ENCODE peak calls at places on chromosomes 12 and 14, in five cellular contexts. P is suprapubic skin, O is IMR-90, A is HCT116, Y is ovary. T is an unnamed sample.

GRCh38 chr14:72961579-72962335 is 35.5 kb downstream of the DCAF4 start:
- DNase-seq in Y (no peak), O (peak), A (peak), P (no peak), T (peak)

GRCh38 chr14:51328089-51328941 is 88.3 kb downstream of the TMX1 start:
- DNase-seq in Y (no peak), P (no peak), O (peak), A (no peak), T (no peak)

GRCh38 chr12:47276253-47277070 is 196.7 kb upstream of the AMIGO2 start:
- DNase-seq in A (no peak), Y (no peak), O (peak), P (no peak), T (no peak)

GRCh38 chr12:31519525-31519924 is 71.4 kb downstream of the DENND5B start:
- DNase-seq in A (no peak), Y (no peak), O (no peak), P (no peak), T (no peak)

GRCh38 chr12:93094988-93095737 is 166.1 kb upstream of the EEA1 start:
- DNase-seq in Y (no peak), O (no peak), P (no peak), A (no peak), T (no peak)

GRCh38 chr12:5794156-5794555 is 150.9 kb downstream of the ANO2 start:
- DNase-seq in O (no peak), Y (no peak), A (no peak), P (no peak), T (no peak)

GRCh38 chr12:15534870-15535269 is 212.6 kb downstream of the PTPRO start:
- DNase-seq in Y (no peak), P (no peak), O (peak), A (no peak), T (no peak)

GRCh38 chr14:69337984-69338383 is 60.1 kb downstream of the ERH start:
- DNase-seq in A (no peak), Y (no peak), P (no peak), O (no peak), T (no peak)

GRCh38 chr14:72636094-72636493 is 257.8 kb downstream of the DPF3 start:
- DNase-seq in P (no peak), O (peak), A (no peak), Y (no peak), T (no peak)

GRCh38 chr12:117564885-117565284 is 203.5 kb upstream of the NOS1 start:
- DNase-seq in Y (no peak), A (no peak), O (no peak), P (no peak), T (no peak)

GRCh38 chr12:122100568-122100967 is 22.0 kb downstream of the MLXIP start:
- DNase-seq in P (no peak), A (no peak), O (no peak), Y (no peak), T (no peak)

GRCh38 chr14:100604709-100605108 is 17.5 kb upstream of the BEGAIN start:
- DNase-seq in P (peak), Y (no peak), O (no peak), A (no peak), T (no peak)

GRCh38 chr12:53287741-53288216 is 7.6 kb upstream of the PFDN5 start:
- DNase-seq in P (no peak), A (no peak), Y (peak), O (peak), T (no peak)

GRCh38 chr14:91012050-91012449 is 48.4 kb downstream of the RPS6KA5 start:
- DNase-seq in A (no peak), P (no peak), O (no peak), Y (no peak), T (no peak)

GRCh38 chr12:386651-387050 is 2.5 kb downstream of the KDM5A start:
- DNase-seq in A (no peak), O (peak), Y (no peak), P (no peak), T (no peak)

GRCh38 chr12:19066471-19067001 is 63.0 kb upstream of the PLEKHA5 start:
- DNase-seq in Y (no peak), P (no peak), O (no peak), A (no peak), T (no peak)

GRCh38 chr12:123045678-123046077 is 65.2 kb downstream of the ARL6IP4 start:
- DNase-seq in Y (no peak), O (no peak), P (no peak), A (no peak), T (no peak)

GRCh38 chr12:131917711-131918306 is 11.3 kb upstream of the PUS1 start:
- DNase-seq in A (no peak), P (no peak), O (no peak), Y (no peak), T (no peak)

GRCh38 chr14:90576981-90577660 is 180.3 kb downstream of the CALM1 start:
- DNase-seq in P (no peak), O (no peak), Y (no peak), A (no peak), T (no peak)

DNA sequence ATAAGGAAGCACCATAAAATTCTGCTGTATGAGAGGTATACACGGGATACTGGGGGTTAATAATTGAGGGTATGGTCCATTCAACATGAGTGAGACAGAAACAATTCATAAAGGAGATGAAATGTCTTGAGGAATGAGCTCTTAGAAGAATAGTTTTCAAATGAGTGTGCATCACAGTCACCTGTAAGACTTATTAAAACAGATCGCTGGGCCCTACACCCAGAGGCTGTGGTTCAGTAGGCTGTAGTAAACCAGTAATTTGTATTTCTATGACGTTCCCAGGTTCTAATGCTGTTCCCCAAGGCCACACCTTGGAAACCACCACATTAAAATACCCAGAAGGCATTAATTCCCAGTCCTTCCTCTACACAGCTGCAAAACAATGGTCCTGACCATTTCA is 49.6 kb downstream of the CAND1 start:
- DNase-seq in Y (no peak), A (no peak), P (no peak), O (no peak), T (no peak)
- TF ChIP-seq POLR2A in Y (no peak), A (no peak), P (no peak), O (no peak), T (no peak)

GRCh38 chr12:56634837-56635538 is 4.9 kb upstream of the BAZ2A start:
- DNase-seq in O (peak), A (peak), Y (peak), P (peak), T (peak)
- TF ChIP-seq POLR2A in O (no peak), A (no peak), Y (no peak), P (peak), T (peak)

DNA sequence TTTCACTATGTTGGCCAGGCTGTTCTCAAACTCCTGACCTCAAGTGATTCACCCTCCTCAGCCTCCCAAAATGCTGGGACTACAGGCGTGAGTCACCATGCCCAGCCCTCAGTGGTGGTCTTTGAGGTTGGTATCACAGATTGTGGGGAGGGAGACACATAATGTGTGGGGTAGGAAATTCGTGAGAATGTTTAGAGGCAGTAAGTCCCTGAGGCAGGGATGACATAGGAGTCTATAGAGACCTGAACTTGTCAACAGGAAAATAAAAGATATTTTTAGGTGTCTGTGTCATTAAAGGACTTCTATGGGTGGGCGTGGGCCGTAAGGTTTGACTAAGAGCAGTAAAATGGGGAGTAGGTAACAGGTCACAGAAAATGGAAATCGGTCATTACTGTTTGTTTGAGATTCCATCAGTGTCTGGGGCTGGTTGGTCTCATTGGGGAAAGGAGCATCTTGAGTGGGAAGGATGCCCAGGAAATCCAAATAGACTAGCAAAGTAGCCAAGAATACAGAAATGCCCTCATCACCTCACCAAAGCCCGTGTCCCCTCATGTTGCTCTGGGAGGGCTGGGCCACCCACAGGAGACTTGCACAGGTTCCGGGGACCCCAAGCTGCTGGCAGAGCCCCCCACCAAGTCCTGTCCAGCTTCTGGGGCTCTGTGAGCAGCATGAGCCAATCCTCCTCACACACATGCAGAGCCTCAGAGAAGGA is 63.6 kb upstream of the BCL2L14 start:
- DNase-seq in A (no peak), P (no peak), O (peak), Y (no peak), T (no peak)
- TF ChIP-seq POLR2A in A (no peak), P (no peak), O (no peak), Y (no peak), T (no peak)

GRCh38 chr14:64772394-64772950 is 68.2 kb downstream of the PLEKHG3 start:
- DNase-seq in O (no peak), P (no peak), A (no peak), Y (no peak), T (no peak)
- TF ChIP-seq POLR2A in O (no peak), P (no peak), A (no peak), Y (no peak), T (no peak)

DNA sequence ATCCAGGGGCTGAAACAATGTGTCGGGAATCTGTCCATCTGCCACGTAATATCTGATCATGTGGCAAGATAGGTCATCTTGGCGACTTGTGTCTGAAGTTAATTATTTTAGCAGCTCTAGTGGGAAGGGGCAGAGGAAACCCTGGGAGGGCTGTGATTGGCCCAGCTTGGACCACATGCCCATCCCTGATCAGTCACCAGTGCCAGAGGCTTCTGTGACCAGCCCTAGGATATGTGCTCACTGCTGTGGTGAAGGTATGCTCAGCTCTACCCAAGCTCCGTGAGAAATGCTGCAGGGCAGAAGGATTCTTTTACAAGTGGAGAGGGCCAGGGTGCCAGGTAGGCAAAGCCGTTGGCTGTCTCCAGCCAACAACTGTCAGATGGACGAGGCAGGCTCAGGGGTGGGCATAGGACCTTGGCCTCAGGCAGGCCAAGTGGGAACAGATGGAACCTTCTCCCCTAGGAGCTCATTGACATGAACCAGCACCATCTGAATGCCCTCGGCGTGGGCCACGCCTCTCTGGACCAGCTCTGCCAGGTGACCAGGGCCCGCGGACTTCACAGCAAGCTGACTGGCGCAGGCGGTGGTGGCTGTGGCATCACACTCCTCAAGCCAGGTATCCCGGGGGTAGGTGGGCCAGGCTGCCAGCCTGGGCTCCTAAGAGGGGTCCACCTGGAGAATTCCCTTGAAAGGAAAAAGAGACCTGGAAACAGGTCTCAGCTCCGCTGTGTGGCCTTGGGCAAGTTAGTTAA is 21.1 kb downstream of the MVK start:
- DNase-seq in P (no peak), A (no peak), Y (no peak), O (no peak), T (no peak)
- TF ChIP-seq POLR2A in P (no peak), A (no peak), Y (no peak), O (no peak), T (no peak)

GRCh38 chr14:27049611-27050172 is 451.9 kb upstream of the NOVA1 start:
- DNase-seq in Y (no peak), O (no peak), P (no peak), A (no peak), T (no peak)

DNA sequence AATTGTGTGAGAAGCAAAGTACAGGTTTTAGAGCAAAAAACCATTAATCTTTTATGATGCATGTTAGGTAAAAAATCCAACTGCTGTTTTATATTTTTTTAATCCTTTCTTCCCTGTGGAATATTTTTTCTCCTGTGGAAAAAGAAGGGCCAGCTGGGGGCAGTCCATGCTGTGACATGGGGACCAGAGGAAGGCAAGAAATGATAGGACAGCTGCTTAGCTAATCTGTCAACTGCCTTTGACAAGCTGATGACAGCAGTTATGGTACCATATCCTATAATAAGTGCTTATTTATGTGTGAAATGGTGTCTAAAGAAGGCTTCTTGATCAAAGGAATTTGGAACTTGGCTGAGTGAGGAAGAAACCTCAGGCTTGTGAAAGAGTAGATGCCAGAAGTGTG is 452.4 kb upstream of the NOVA1 start:
- DNase-seq in O (no peak), P (no peak), A (no peak), Y (no peak), T (no peak)
- TF ChIP-seq POLR2A in O (no peak), P (no peak), A (no peak), Y (no peak), T (no peak)

GRCh38 chr14:104172349-104172748 is 34.0 kb downstream of the KIF26A start:
- DNase-seq in Y (no peak), O (no peak), A (no peak), P (no peak), T (no peak)
- TF ChIP-seq POLR2A in Y (no peak), O (no peak), A (no peak), P (no peak), T (no peak)

GRCh38 chr12:7439579-7440505 is 4.1 kb downstream of the CD163L1 start:
- DNase-seq in P (no peak), A (no peak), Y (no peak), O (peak), T (no peak)

GRCh38 chr12:7441216-7441615 is 2.7 kb downstream of the CD163L1 start:
- DNase-seq in P (no peak), A (no peak), Y (no peak), O (no peak), T (no peak)

GRCh38 chr12:7444537-7444936 is 584 bp upstream of the CD163L1 start:
- DNase-seq in A (no peak), Y (no peak), O (no peak), P (no peak), T (no peak)

GRCh38 chr12:7448099-7448498 is 4.1 kb upstream of the CD163L1 start:
- DNase-seq in O (no peak), Y (no peak), P (no peak), A (no peak), T (no peak)

DNA sequence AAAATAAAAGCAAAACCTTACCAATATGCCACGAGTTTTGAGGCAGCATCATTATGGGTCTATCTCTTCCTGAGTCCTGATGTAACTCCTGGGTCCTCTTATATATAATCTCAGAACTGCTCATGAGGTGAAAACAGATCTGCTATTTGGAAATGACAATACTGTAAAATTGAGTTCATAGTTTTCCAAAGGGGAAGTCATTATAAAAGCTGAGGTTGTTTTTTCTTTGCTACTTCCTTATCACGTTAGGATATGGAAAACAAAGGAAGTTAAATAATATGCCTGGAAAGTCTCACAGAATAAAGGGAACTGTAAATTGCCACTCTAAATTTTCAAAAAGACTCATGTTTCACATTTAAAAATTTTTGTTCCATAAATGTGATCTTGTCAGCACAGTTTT is at the start of gene CD163L1:
- DNase-seq in P (no peak), A (no peak), O (no peak), Y (no peak), T (no peak)
- TF ChIP-seq POLR2A in P (no peak), A (no peak), O (no peak), Y (no peak), T (no peak)

GRCh38 chr14:102508410-102508773 is 1.2 kb downstream of the ANKRD9 start:
- DNase-seq in A (no peak), P (peak), O (no peak), Y (no peak), T (peak)
- TF ChIP-seq POLR2A in A (no peak), P (no peak), O (no peak), Y (no peak), T (no peak)